ENCODE peak calls at places on chromosomes 7 and 10, in ten cellular contexts. M is GM12865; J is spleen; O is activated T-helper 1 cell treated with anti-CD3 and anti-CD28 coated beads, Interleukin-12 subunit alpha, Interleukin-12 subunit beta, Interleukin-2, Interleukin-4 antibody, amounts not matched to agents 30 ng/mL and 10 ng/mL and 1 ng/mL, durations not matched to agents 14 hours and 24 hours and 36 hours; H is activated CD8-positive, alpha-beta T cell treated with anti-CD3 and anti-CD28 coated beads, Interleukin-2, amount 10 ng/mL, durations not matched to agents 7 days and 5 days; E is cardiac fibroblast; D is activated CD4-positive, alpha-beta T cell treated with anti-CD3 and anti-CD28 coated beads, Interleukin-2, amount 10 ng/mL, durations not matched to agents 7 days and 5 days; F is effector CD4-positive, alpha-beta T cell; A is NCI-H2029 treated with DMSO at 0.1 percent for 48 hours; S is activated effector memory CD4-positive, alpha-beta T cell treated with Interleukin-2 at 50 U/mL for 16 hours. Z is an unnamed sample.

GRCh38 chr7:47333959-47334358 is 248.0 kb downstream of the TNS3 start:
- DNase-seq in M (no peak), J (peak; percentile 19), O (no peak), H (no peak), E (no peak), D (no peak), F (no peak), A (no peak), S (no peak), Z (no peak)

GRCh38 chr7:116138202-116138801 is 72.0 kb upstream of the TES start:
- DNase-seq in M (peak; percentile 72), J (no peak), O (peak; percentile 16), H (peak; percentile 64), E (peak; percentile 73), D (peak; percentile 54), F (no peak), A (peak; percentile 10), S (no peak), Z (peak; percentile 75)

GRCh38 chr10:74432841-74433594 is 282.0 kb downstream of the ADK start:
- DNase-seq in M (no peak), J (no peak), O (no peak), H (no peak), E (peak; percentile 43), D (no peak), F (no peak), A (no peak), S (no peak), Z (peak; percentile 65)

GRCh38 chr7:108311446-108312168 is 144.6 kb downstream of the NRCAM start:
- DNase-seq in M (peak; percentile 54), J (no peak), O (no peak), H (no peak), E (peak; percentile 71), D (no peak), F (no peak), A (no peak), S (no peak), Z (peak; percentile 7)

GRCh38 chr7:151061241-151062110 is 2.1 kb downstream of the SLC4A2 start:
- DNase-seq in M (no peak), J (no peak), O (no peak), H (no peak), E (peak; percentile 28), D (no peak), F (no peak), A (no peak), S (no peak), Z (peak; percentile 24)

GRCh38 chr10:71212249-71213126 is at the start of gene UNC5B:
- DNase-seq in M (peak; percentile 42), J (peak; percentile 91), O (peak; percentile 24), H (peak; percentile 60), E (peak; percentile 94), D (peak; percentile 48), F (no peak), A (no peak), S (peak; percentile 15), Z (peak; percentile 79)

GRCh38 chr10:69464801-69465401 is 13.6 kb downstream of the TSPAN15 start:
- DNase-seq in M (peak; percentile 47), J (peak; percentile 75), O (no peak), H (peak; percentile 30), E (no peak), D (no peak), F (no peak), A (no peak), S (peak; percentile 5), Z (no peak)

GRCh38 chr7:122457969-122458368 is 153.4 kb upstream of the FEZF1 start:
- DNase-seq in M (no peak), J (no peak), O (no peak), H (no peak), E (no peak), D (no peak), F (no peak), A (no peak), S (no peak), Z (no peak)

GRCh38 chr7:32357535-32358277 is 132.5 kb downstream of the LSM5 start:
- DNase-seq in M (peak; percentile 28), J (no peak), O (no peak), H (no peak), E (no peak), D (no peak), F (no peak), A (peak; percentile 6), S (no peak), Z (no peak)

GRCh38 chr10:124708922-124709520 is 35.2 kb downstream of the FAM53B start:
- DNase-seq in M (no peak), J (peak; percentile 67), O (no peak), H (no peak), E (no peak), D (no peak), F (no peak), A (no peak), S (no peak), Z (peak; percentile 61)

GRCh38 chr7:53437336-53437735 is 401.9 kb downstream of the POM121L12 start:
- DNase-seq in M (no peak), J (no peak), O (no peak), H (no peak), E (no peak), D (no peak), F (no peak), A (no peak), S (no peak), Z (no peak)

GRCh38 chr10:3978174-3978573 is 193.2 kb upstream of the KLF6 start:
- DNase-seq in M (no peak), J (no peak), O (no peak), H (no peak), E (no peak), D (no peak), F (no peak), A (no peak), S (no peak), Z (peak; percentile 54)

GRCh38 chr10:17756557-17757208 is 4.7 kb downstream of the TMEM236 start:
- DNase-seq in M (peak; percentile 76), J (no peak), O (no peak), H (no peak), E (peak; percentile 30), D (peak; percentile 13), F (no peak), A (no peak), S (no peak), Z (peak; percentile 40)

GRCh38 chr10:88642991-88643390 is 21.3 kb upstream of the LIPF start:
- DNase-seq in M (no peak), J (no peak), O (no peak), H (no peak), E (peak; percentile 52), D (no peak), F (no peak), A (no peak), S (no peak), Z (peak; percentile 69)

GRCh38 chr7:139902436-139903102 is 73.5 kb downstream of the TBXAS1 start:
- DNase-seq in M (no peak), J (no peak), O (no peak), H (no peak), E (no peak), D (no peak), F (no peak), A (no peak), S (no peak), Z (no peak)

GRCh38 chr10:77537720-77538373 is 99.8 kb downstream of the KCNMA1 start:
- DNase-seq in M (no peak), J (no peak), O (no peak), H (no peak), E (peak; percentile 34), D (no peak), F (no peak), A (no peak), S (no peak), Z (peak; percentile 24)

GRCh38 chr10:22087365-22087738 is 83.8 kb upstream of the DNAJC1 start:
- DNase-seq in M (no peak), J (no peak), O (no peak), H (no peak), E (no peak), D (no peak), F (no peak), A (no peak), S (no peak), Z (no peak)

GRCh38 chr7:113159746-113160339 is 41.5 kb upstream of the SMIM30 start:
- DNase-seq in M (peak; percentile 33), J (no peak), O (no peak), H (peak; percentile 23), E (peak; percentile 35), D (peak; percentile 6), F (no peak), A (peak; percentile 52), S (no peak), Z (peak; percentile 29)